ENCODE peak calls at places on chromosome 12, in four cellular contexts. P is neuronal stem cell; K is effector CD4-positive, alpha-beta T cell; N is NK-92 treated with Interleukin-12 subunit alpha and Interleukin-12 subunit beta, amount 100 ng/mL, for 24 hours. U is an unnamed sample.

GRCh38 chr12:5014269-5014668 is 29.4 kb upstream of the KCNA5 start:
- DNase-seq in K (no peak), P (no peak), N (no peak), U (peak; percentile 69)

GRCh38 chr12:89529738-89530137 is 3.9 kb upstream of the POC1B start:
- DNase-seq in N (no peak), P (peak; percentile 32), K (no peak), U (peak; percentile 77)

GRCh38 chr12:64237382-64237781 is 15.3 kb upstream of the KICS2 start:
- DNase-seq in P (no peak), N (no peak), K (no peak), U (no peak)

GRCh38 chr12:12326262-12326661 is 23.8 kb downstream of the MANSC1 start:
- DNase-seq in K (no peak), N (no peak), P (no peak), U (no peak)

GRCh38 chr12:105672576-105672975 is 342.1 kb downstream of the C12orf75 start:
- DNase-seq in K (no peak), P (no peak), N (no peak), U (no peak)

GRCh38 chr12:116144384-116144783 is 133.1 kb downstream of the MED13L start:
- DNase-seq in P (no peak), N (no peak), K (no peak), U (no peak)

GRCh38 chr12:42786400-42786799 is 196.9 kb upstream of the PRICKLE1 start:
- DNase-seq in P (no peak), K (no peak), N (no peak), U (no peak)

GRCh38 chr12:27332407-27333310 is at the start of gene BMAL2:
- DNase-seq in K (no peak), N (peak; percentile 60), P (peak; percentile 56), U (peak; percentile 74)

GRCh38 chr12:114405449-114406271 is at the start of gene TBX5:
- DNase-seq in N (no peak), K (no peak), P (peak; percentile 42), U (no peak)

GRCh38 chr12:108386704-108387360 is 47.7 kb upstream of the CMKLR1 start:
- DNase-seq in K (no peak), P (no peak), N (no peak), U (no peak)

GRCh38 chr12:75452675-75453330 is 27.8 kb upstream of the GLIPR1 start:
- DNase-seq in K (no peak), N (no peak), P (no peak), U (peak; percentile 33)

GRCh38 chr12:78584695-78585094 is 279.9 kb upstream of the SYT1 start:
- DNase-seq in N (no peak), K (no peak), P (no peak), U (peak; percentile 30)

GRCh38 chr12:131735863-131736806 is 25.2 kb downstream of the SFSWAP start:
- DNase-seq in K (no peak), N (no peak), P (no peak), U (peak; percentile 4)

GRCh38 chr12:87836190-87836589 is 193.0 kb downstream of the C12orf50 start:
- DNase-seq in N (no peak), K (no peak), P (no peak), U (peak; percentile 64)

GRCh38 chr12:127677537-127678131 is 589.3 kb upstream of the TMEM132C start:
- DNase-seq in N (peak; percentile 10), P (peak; percentile 73), K (no peak), U (peak; percentile 93)

GRCh38 chr12:106522708-106523107 is 60.1 kb upstream of the RFX4 start:
- DNase-seq in P (no peak), K (no peak), N (no peak), U (no peak)

GRCh38 chr12:50771409-50771808 is 7.5 kb downstream of the ATF1 start:
- DNase-seq in P (no peak), K (no peak), N (no peak), U (no peak)

GRCh38 chr12:63821781-63822251 is 22.7 kb upstream of the SRGAP1 start:
- DNase-seq in P (no peak), N (no peak), K (no peak), U (no peak)

GRCh38 chr12:16369156-16369555 is 21.7 kb downstream of the MGST1 start:
- DNase-seq in K (no peak), P (no peak), N (no peak), U (no peak)

GRCh38 chr12:124938606-124939427 is 24.4 kb upstream of the UBC start:
- DNase-seq in P (no peak), K (peak; percentile 56), N (no peak), U (peak; percentile 96)

GRCh38 chr12:69241444-69242092 is 2.2 kb downstream of the CPSF6 start:
- DNase-seq in K (no peak), N (no peak), P (no peak), U (peak; percentile 21)

GRCh38 chr12:12684375-12685106 is 11.4 kb downstream of the GPR19 start:
- DNase-seq in N (no peak), P (peak; percentile 97), K (no peak), U (peak; percentile 61)

GRCh38 chr12:45966486-45966885 is 23.9 kb downstream of the SCAF11 start:
- DNase-seq in P (no peak), K (no peak), N (no peak), U (peak; percentile 80)

GRCh38 chr12:72448089-72448488 is 175.9 kb downstream of the TRHDE start:
- DNase-seq in K (no peak), N (no peak), P (no peak), U (peak; percentile 50)

GRCh38 chr12:123973552-123974341 is 732 bp downstream of the ZNF664 start:
- DNase-seq in N (no peak), P (peak; percentile 15), K (peak; percentile 9), U (peak; percentile 72)

GRCh38 chr12:47824198-47824597 is 4.5 kb upstream of the HDAC7 start:
- DNase-seq in K (peak; percentile 43), P (no peak), N (no peak), U (no peak)